ENCODE peak calls at places on chromosome 21, in eight cellular contexts. H is GM12865; R is naive thymus-derived CD8-positive, alpha-beta T cell; B is EL; E is Peyer's patch; M is A172; C is stimulated activated CD4-positive, alpha-beta T cell treated with anti-CD3 and anti-CD28 coated beads, Interleukin-2, amount 100 ng/mL, for 24 hours; Q is activated CD4-positive, alpha-beta T cell treated with anti-CD3 and anti-CD28 coated beads, Interleukin-2, amount 50 U/mL, for 24 hours. W is an unnamed sample.

GRCh38 chr21:27168084-27168483 is 201.2 kb upstream of the ADAMTS5 start:
- DNase-seq in M (peak; percentile 28), B (no peak), C (no peak), H (no peak), R (no peak), E (no peak), Q (no peak), W (no peak)

GRCh38 chr21:37704751-37705150 is 211.5 kb downstream of the KCNJ6 start:
- DNase-seq in H (no peak), R (no peak), E (no peak), M (no peak), C (no peak), B (no peak), Q (no peak), W (no peak)

GRCh38 chr21:15754640-15755039 is 24.9 kb downstream of the USP25 start:
- DNase-seq in Q (no peak), E (no peak), B (peak; percentile 27), C (no peak), R (no peak), H (no peak), M (no peak), W (peak; percentile 56)

GRCh38 chr21:31459457-31459856 is 115.4 kb upstream of the TIAM1 start:
- DNase-seq in E (no peak), M (no peak), B (no peak), H (no peak), R (no peak), C (no peak), Q (no peak), W (peak; percentile 39)

GRCh38 chr21:41360072-41360821 is 1.6 kb upstream of the MX2 start:
- DNase-seq in M (no peak), H (no peak), R (no peak), E (peak; percentile 89), C (no peak), Q (no peak), B (peak; percentile 59), W (no peak)

GRCh38 chr21:31530918-31531705 is 128.4 kb upstream of the SOD1 start:
- DNase-seq in R (no peak), B (no peak), H (no peak), C (no peak), E (no peak), Q (no peak), M (no peak), W (no peak)

GRCh38 chr21:21200939-21201610 is 202.9 kb downstream of the NCAM2 start:
- DNase-seq in H (no peak), Q (no peak), C (no peak), E (no peak), M (peak; percentile 5), B (peak; percentile 22), R (no peak), W (peak; percentile 61)

GRCh38 chr21:34715518-34715917 is 46.7 kb downstream of the CLIC6 start:
- DNase-seq in R (no peak), H (peak; percentile 57), C (no peak), M (no peak), E (no peak), Q (no peak), B (no peak), W (no peak)

GRCh38 chr21:45736705-45737484 is 93.4 kb downstream of the PCBP3 start:
- DNase-seq in C (no peak), M (no peak), R (no peak), H (no peak), Q (no peak), E (no peak), B (no peak), W (no peak)

GRCh38 chr21:16305686-16306085 is 575.9 kb downstream of the USP25 start:
- DNase-seq in B (no peak), H (no peak), Q (no peak), R (no peak), M (peak; percentile 50), C (no peak), E (no peak), W (no peak)

GRCh38 chr21:37032877-37033471 is 26.5 kb downstream of the RIPPLY3 start:
- DNase-seq in C (no peak), H (no peak), M (peak; percentile 79), B (peak; percentile 66), E (no peak), R (no peak), Q (no peak), W (peak; percentile 83)

GRCh38 chr21:22758478-22758877 is 1760.3 kb downstream of the NCAM2 start:
- DNase-seq in M (peak; percentile 2), C (no peak), Q (no peak), H (no peak), R (no peak), B (no peak), E (no peak), W (no peak)

GRCh38 chr21:36661511-36662309 is 37.2 kb upstream of the SIM2 start:
- DNase-seq in B (peak; percentile 25), C (no peak), M (peak; percentile 42), H (no peak), R (no peak), Q (no peak), E (no peak), W (peak; percentile 33)

GRCh38 chr21:33562389-33562788 is 19.6 kb downstream of the SON start:
- DNase-seq in Q (no peak), C (no peak), R (no peak), M (no peak), E (no peak), H (no peak), B (no peak), W (no peak)

GRCh38 chr21:38752051-38752505 is 53.7 kb upstream of the ETS2 start:
- DNase-seq in C (no peak), R (no peak), Q (no peak), H (no peak), M (no peak), E (no peak), B (no peak), W (no peak)

GRCh38 chr21:42195378-42196031 is 23.4 kb upstream of the ABCG1 start:
- DNase-seq in Q (no peak), M (no peak), E (no peak), B (peak; percentile 22), C (no peak), H (no peak), R (no peak), W (no peak)

GRCh38 chr21:45138199-45139002 is 64.0 kb downstream of the ADARB1 start:
- DNase-seq in M (peak; percentile 76), Q (peak; percentile 55), B (peak; percentile 65), R (peak; percentile 46), E (peak; percentile 74), C (peak; percentile 83), H (peak; percentile 74), W (peak; percentile 68)

GRCh38 chr21:34836103-34836932 is 167.5 kb downstream of the CLIC6 start:
- DNase-seq in M (peak; percentile 98), C (peak; percentile 45), Q (peak; percentile 21), B (peak; percentile 100), R (no peak), H (no peak), E (no peak), W (peak; percentile 98)

GRCh38 chr21:46621457-46622182 is 13.9 kb upstream of the PRMT2 start:
- DNase-seq in H (no peak), B (no peak), Q (no peak), R (no peak), E (no peak), C (no peak), M (no peak), W (no peak)

GRCh38 chr21:28132713-28133112 is 860.0 kb downstream of the LTN1 start:
- DNase-seq in C (no peak), B (peak; percentile 38), R (no peak), E (no peak), M (no peak), Q (no peak), H (no peak), W (no peak)

W was measured in LHCN-M2.